ENCODE peak calls at places on chromosome 14, in six cellular contexts. K is Peyer's patch, Q is progenitor cell of endocrine pancreas, U is AG04449, A is fibroblast of lung, D is HL-60. Z is an unnamed sample.

GRCh38 chr14:62745496-62745895 is 299.8 kb downstream of the KCNH5 start:
- DNase-seq in K (no peak), Q (no peak), U (no peak), A (no peak), D (no peak), Z (no peak)

GRCh38 chr14:90819734-90820393 is 3.6 kb upstream of the TTC7B start:
- DNase-seq in K (no peak), Q (no peak), U (no peak), A (no peak), D (no peak), Z (no peak)

GRCh38 chr14:91382712-91383111 is 34.9 kb downstream of the CCDC88C start:
- DNase-seq in K (no peak), Q (no peak), U (no peak), A (no peak), D (no peak), Z (no peak)

GRCh38 chr14:69708586-69709169 is 58.3 kb upstream of the SRSF5 start:
- DNase-seq in K (peak; percentile 58), Q (no peak), U (no peak), A (peak; percentile 22), D (no peak), Z (no peak)

GRCh38 chr14:77985235-77985634 is 184.9 kb upstream of the NRXN3 start:
- DNase-seq in K (no peak), Q (no peak), U (no peak), A (peak; percentile 4), D (no peak), Z (no peak)

GRCh38 chr14:100386121-100386520 is 63.0 kb downstream of the SLC25A47 start:
- DNase-seq in K (no peak), Q (no peak), U (no peak), A (no peak), D (no peak), Z (no peak)

GRCh38 chr14:69529563-69529962 is 45.0 kb downstream of the PLEKHD1 start:
- DNase-seq in K (no peak), Q (no peak), U (no peak), A (no peak), D (no peak), Z (no peak)

GRCh38 chr14:76929927-76930326 is 98.6 kb downstream of the IRF2BPL start:
- DNase-seq in K (peak; percentile 75), Q (no peak), U (no peak), A (no peak), D (peak; percentile 64), Z (peak; percentile 68)

GRCh38 chr14:93096923-93097322 is 18.8 kb downstream of the ITPK1 start:
- DNase-seq in K (no peak), Q (no peak), U (no peak), A (no peak), D (no peak), Z (no peak)

GRCh38 chr14:79246200-79246599 is 965.1 kb downstream of the DIO2 start:
- DNase-seq in K (no peak), Q (no peak), U (no peak), A (no peak), D (no peak), Z (no peak)

GRCh38 chr14:19800282-19801117 is 3.1 kb upstream of the OR4N2 start:
- DNase-seq in K (no peak), Q (peak; percentile 10), U (no peak), A (no peak), D (no peak), Z (no peak)

GRCh38 chr14:55121628-55122440 is 7.2 kb upstream of the LGALS3 start:
- DNase-seq in K (no peak), Q (no peak), U (no peak), A (no peak), D (no peak), Z (no peak)

GRCh38 chr14:104782823-104783170 is 12.8 kb downstream of the AKT1 start:
- DNase-seq in K (no peak), Q (no peak), U (no peak), A (no peak), D (no peak), Z (no peak)

GRCh38 chr14:24613241-24613640 is 3.8 kb upstream of the GZMH start:
- DNase-seq in K (no peak), Q (no peak), U (no peak), A (no peak), D (no peak), Z (no peak)

GRCh38 chr14:93430889-93431670 is at the start of gene UNC79:
- DNase-seq in K (no peak), Q (peak; percentile 54), U (no peak), A (peak; percentile 0), D (no peak), Z (no peak)

GRCh38 chr14:19828314-19828713 is 24.7 kb downstream of the OR4N2 start:
- DNase-seq in K (no peak), Q (no peak), U (no peak), A (no peak), D (no peak), Z (no peak)

GRCh38 chr14:22837750-22838538 is 1.6 kb downstream of the MMP14 start:
- DNase-seq in K (peak; percentile 70), Q (no peak), U (no peak), A (peak; percentile 71), D (no peak), Z (no peak)

GRCh38 chr14:22836301-22837058 is at the start of gene MMP14:
- DNase-seq in K (peak; percentile 81), Q (peak; percentile 26), U (no peak), A (peak; percentile 94), D (no peak), Z (no peak)

GRCh38 chr14:22838631-22839041 is 2.3 kb downstream of the MMP14 start:
- DNase-seq in K (no peak), Q (no peak), U (no peak), A (peak; percentile 73), D (no peak), Z (no peak)

GRCh38 chr14:22835505-22835904 is 880 bp upstream of the MMP14 start:
- DNase-seq in K (no peak), Q (no peak), U (no peak), A (no peak), D (no peak), Z (no peak)

GRCh38 chr14:22837059-22837749 is 819 bp downstream of the MMP14 start:
- DNase-seq in K (peak; percentile 69), Q (peak; percentile 42), U (no peak), A (peak; percentile 46), D (no peak), Z (no peak)
- TF ChIP-seq CTCF in K (no peak), Q (no peak), U (no peak), A (no peak), D (no peak), Z (no peak)

GRCh38 chr14:51239813-51240803 is at the start of gene TMX1:
- DNase-seq in K (peak; percentile 96), Q (peak; percentile 95), U (peak; percentile 86), A (peak; percentile 99), D (peak; percentile 97), Z (peak; percentile 96)
- TF ChIP-seq CTCF in K (peak; percentile 18), Q (peak; percentile 34), U (peak; percentile 13), A (peak; percentile 4), D (no peak), Z (no peak)

DNA sequence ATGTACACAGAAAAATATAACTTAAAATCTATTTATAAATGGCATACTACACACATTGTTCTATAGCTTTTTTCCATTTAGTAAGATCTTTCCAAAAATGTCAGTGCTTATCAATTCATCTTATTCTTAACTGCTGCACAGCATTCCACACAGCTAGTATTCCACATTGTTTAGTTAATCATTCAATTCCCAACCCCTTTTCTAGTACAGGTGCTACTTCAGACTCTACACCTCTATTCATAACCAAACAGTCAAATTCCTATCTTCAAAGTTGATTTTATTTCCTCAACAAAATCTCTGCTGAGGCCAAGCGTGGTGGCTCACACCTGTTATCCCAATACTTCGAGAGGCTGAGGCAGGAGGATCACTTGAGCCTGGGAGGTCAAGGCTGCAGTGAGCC is 12.3 kb upstream of the NEK9 start:
- DNase-seq in K (no peak), Q (no peak), U (no peak), A (no peak), D (no peak), Z (no peak)
- TF ChIP-seq CTCF in K (no peak), Q (no peak), U (no peak), A (no peak), D (no peak), Z (no peak)

GRCh38 chr14:39425947-39426346 is 6.3 kb downstream of the FBXO33 start:
- DNase-seq in K (no peak), Q (no peak), U (no peak), A (no peak), D (no peak), Z (no peak)

GRCh38 chr14:39423793-39424192 is 8.4 kb downstream of the FBXO33 start:
- DNase-seq in K (no peak), Q (no peak), U (no peak), A (no peak), D (no peak), Z (no peak)

GRCh38 chr14:39428118-39428517 is 4.1 kb downstream of the FBXO33 start:
- DNase-seq in K (no peak), Q (no peak), U (no peak), A (no peak), D (no peak), Z (no peak)

GRCh38 chr14:39430762-39431415 is 1.3 kb downstream of the FBXO33 start:
- DNase-seq in K (no peak), Q (no peak), U (no peak), A (peak; percentile 9), D (no peak), Z (no peak)

GRCh38 chr14:39426605-39427004 is 5.6 kb downstream of the FBXO33 start:
- DNase-seq in K (no peak), Q (no peak), U (no peak), A (peak; percentile 58), D (no peak), Z (no peak)
- TF ChIP-seq CTCF in K (peak; percentile 34), Q (no peak), U (no peak), A (peak; percentile 29), D (no peak), Z (no peak)

Z was measured in CD14-positive monocyte.